ENCODE peak calls at places on chromosomes 5 and 9, in seven cellular contexts. One of them, this sample, is unnamed.

GRCh38 chr5:14417232-14417730 is 164.3 kb upstream of the OTULINL start:
- DNase-seq in activated naive CD8-positive, alpha-beta T cell treated with anti-CD3 and anti-CD28 coated beads, Interleukin-2, amount 50 U/mL, for 24 hours: no peak
- DNase-seq in fibroblast of the aortic adventitia: peak
- DNase-seq in T-helper 9 cell: no peak
- DNase-seq in activated effector memory CD4-positive, alpha-beta T cell treated with Interleukin-2 at 50 U/mL for 16 hours: no peak
- DNase-seq in activated naive CD4-positive, alpha-beta T cell treated with Interleukin-2 at 50 U/mL for 16 hours: no peak
- DNase-seq in HuH-7.5: no peak
- DNase-seq in this sample: no peak

GRCh38 chr9:81619353-81620008 is 69.9 kb downstream of the TLE1 start:
- DNase-seq in fibroblast of the aortic adventitia: peak
- DNase-seq in HuH-7.5: no peak
- DNase-seq in activated naive CD4-positive, alpha-beta T cell treated with Interleukin-2 at 50 U/mL for 16 hours: no peak
- DNase-seq in T-helper 9 cell: no peak
- DNase-seq in activated effector memory CD4-positive, alpha-beta T cell treated with Interleukin-2 at 50 U/mL for 16 hours: no peak
- DNase-seq in activated naive CD8-positive, alpha-beta T cell treated with anti-CD3 and anti-CD28 coated beads, Interleukin-2, amount 50 U/mL, for 24 hours: no peak
- DNase-seq in this sample: no peak

GRCh38 chr5:131640043-131640856 is 5.2 kb upstream of the RAPGEF6 start:
- DNase-seq in fibroblast of the aortic adventitia: peak
- DNase-seq in activated naive CD8-positive, alpha-beta T cell treated with anti-CD3 and anti-CD28 coated beads, Interleukin-2, amount 50 U/mL, for 24 hours: peak
- DNase-seq in HuH-7.5: no peak
- DNase-seq in T-helper 9 cell: no peak
- DNase-seq in activated effector memory CD4-positive, alpha-beta T cell treated with Interleukin-2 at 50 U/mL for 16 hours: no peak
- DNase-seq in activated naive CD4-positive, alpha-beta T cell treated with Interleukin-2 at 50 U/mL for 16 hours: peak
- DNase-seq in this sample: no peak

GRCh38 chr9:83572524-83572923 is 34.3 kb upstream of the FRMD3 start:
- DNase-seq in activated naive CD8-positive, alpha-beta T cell treated with anti-CD3 and anti-CD28 coated beads, Interleukin-2, amount 50 U/mL, for 24 hours: no peak
- DNase-seq in activated naive CD4-positive, alpha-beta T cell treated with Interleukin-2 at 50 U/mL for 16 hours: no peak
- DNase-seq in T-helper 9 cell: no peak
- DNase-seq in HuH-7.5: no peak
- DNase-seq in fibroblast of the aortic adventitia: peak
- DNase-seq in activated effector memory CD4-positive, alpha-beta T cell treated with Interleukin-2 at 50 U/mL for 16 hours: no peak
- DNase-seq in this sample: no peak

GRCh38 chr9:34190996-34191892 is 12.4 kb downstream of the UBAP1 start:
- DNase-seq in T-helper 9 cell: no peak
- DNase-seq in activated naive CD8-positive, alpha-beta T cell treated with anti-CD3 and anti-CD28 coated beads, Interleukin-2, amount 50 U/mL, for 24 hours: no peak
- DNase-seq in fibroblast of the aortic adventitia: peak
- DNase-seq in HuH-7.5: no peak
- DNase-seq in activated naive CD4-positive, alpha-beta T cell treated with Interleukin-2 at 50 U/mL for 16 hours: no peak
- DNase-seq in activated effector memory CD4-positive, alpha-beta T cell treated with Interleukin-2 at 50 U/mL for 16 hours: no peak
- DNase-seq in this sample: no peak

GRCh38 chr9:5326893-5327548 is 12.7 kb downstream of the RLN1 start:
- DNase-seq in activated naive CD8-positive, alpha-beta T cell treated with anti-CD3 and anti-CD28 coated beads, Interleukin-2, amount 50 U/mL, for 24 hours: peak
- DNase-seq in activated naive CD4-positive, alpha-beta T cell treated with Interleukin-2 at 50 U/mL for 16 hours: peak
- DNase-seq in fibroblast of the aortic adventitia: no peak
- DNase-seq in activated effector memory CD4-positive, alpha-beta T cell treated with Interleukin-2 at 50 U/mL for 16 hours: peak
- DNase-seq in T-helper 9 cell: peak
- DNase-seq in HuH-7.5: no peak
- DNase-seq in this sample: peak

GRCh38 chr5:83467315-83468044 is 4.1 kb upstream of the VCAN start:
- DNase-seq in T-helper 9 cell: no peak
- DNase-seq in activated effector memory CD4-positive, alpha-beta T cell treated with Interleukin-2 at 50 U/mL for 16 hours: no peak
- DNase-seq in activated naive CD4-positive, alpha-beta T cell treated with Interleukin-2 at 50 U/mL for 16 hours: no peak
- DNase-seq in HuH-7.5: no peak
- DNase-seq in activated naive CD8-positive, alpha-beta T cell treated with anti-CD3 and anti-CD28 coated beads, Interleukin-2, amount 50 U/mL, for 24 hours: no peak
- DNase-seq in fibroblast of the aortic adventitia: peak
- DNase-seq in this sample: no peak

GRCh38 chr5:139822553-139823425 is 27.2 kb downstream of the PSD2 start:
- DNase-seq in T-helper 9 cell: no peak
- DNase-seq in activated effector memory CD4-positive, alpha-beta T cell treated with Interleukin-2 at 50 U/mL for 16 hours: no peak
- DNase-seq in activated naive CD4-positive, alpha-beta T cell treated with Interleukin-2 at 50 U/mL for 16 hours: no peak
- DNase-seq in fibroblast of the aortic adventitia: no peak
- DNase-seq in activated naive CD8-positive, alpha-beta T cell treated with anti-CD3 and anti-CD28 coated beads, Interleukin-2, amount 50 U/mL, for 24 hours: no peak
- DNase-seq in HuH-7.5: no peak
- DNase-seq in this sample: no peak

GRCh38 chr9:131870156-131870555 is 130.3 kb upstream of the RAPGEF1 start:
- DNase-seq in HuH-7.5: no peak
- DNase-seq in activated naive CD8-positive, alpha-beta T cell treated with anti-CD3 and anti-CD28 coated beads, Interleukin-2, amount 50 U/mL, for 24 hours: no peak
- DNase-seq in T-helper 9 cell: no peak
- DNase-seq in activated naive CD4-positive, alpha-beta T cell treated with Interleukin-2 at 50 U/mL for 16 hours: no peak
- DNase-seq in fibroblast of the aortic adventitia: no peak
- DNase-seq in activated effector memory CD4-positive, alpha-beta T cell treated with Interleukin-2 at 50 U/mL for 16 hours: no peak
- DNase-seq in this sample: no peak

GRCh38 chr5:151155777-151156731 is 1.5 kb downstream of the ANXA6 start:
- DNase-seq in activated effector memory CD4-positive, alpha-beta T cell treated with Interleukin-2 at 50 U/mL for 16 hours: no peak
- DNase-seq in activated naive CD4-positive, alpha-beta T cell treated with Interleukin-2 at 50 U/mL for 16 hours: no peak
- DNase-seq in HuH-7.5: peak
- DNase-seq in T-helper 9 cell: no peak
- DNase-seq in activated naive CD8-positive, alpha-beta T cell treated with anti-CD3 and anti-CD28 coated beads, Interleukin-2, amount 50 U/mL, for 24 hours: no peak
- DNase-seq in fibroblast of the aortic adventitia: peak
- DNase-seq in this sample: no peak

GRCh38 chr5:116135344-116135743 is 50.5 kb downstream of the COMMD10 start:
- DNase-seq in activated effector memory CD4-positive, alpha-beta T cell treated with Interleukin-2 at 50 U/mL for 16 hours: no peak
- DNase-seq in fibroblast of the aortic adventitia: no peak
- DNase-seq in activated naive CD4-positive, alpha-beta T cell treated with Interleukin-2 at 50 U/mL for 16 hours: peak
- DNase-seq in activated naive CD8-positive, alpha-beta T cell treated with anti-CD3 and anti-CD28 coated beads, Interleukin-2, amount 50 U/mL, for 24 hours: peak
- DNase-seq in HuH-7.5: no peak
- DNase-seq in T-helper 9 cell: no peak
- DNase-seq in this sample: no peak

GRCh38 chr5:176793343-176793699 is 17.0 kb upstream of the UNC5A start:
- DNase-seq in HuH-7.5: no peak
- DNase-seq in activated effector memory CD4-positive, alpha-beta T cell treated with Interleukin-2 at 50 U/mL for 16 hours: no peak
- DNase-seq in T-helper 9 cell: no peak
- DNase-seq in activated naive CD4-positive, alpha-beta T cell treated with Interleukin-2 at 50 U/mL for 16 hours: no peak
- DNase-seq in activated naive CD8-positive, alpha-beta T cell treated with anti-CD3 and anti-CD28 coated beads, Interleukin-2, amount 50 U/mL, for 24 hours: no peak
- DNase-seq in fibroblast of the aortic adventitia: no peak
- DNase-seq in this sample: no peak

GRCh38 chr9:107358867-107359440 is 75.9 kb downstream of the RAD23B start:
- DNase-seq in activated naive CD8-positive, alpha-beta T cell treated with anti-CD3 and anti-CD28 coated beads, Interleukin-2, amount 50 U/mL, for 24 hours: no peak
- DNase-seq in HuH-7.5: no peak
- DNase-seq in fibroblast of the aortic adventitia: no peak
- DNase-seq in T-helper 9 cell: no peak
- DNase-seq in activated effector memory CD4-positive, alpha-beta T cell treated with Interleukin-2 at 50 U/mL for 16 hours: no peak
- DNase-seq in activated naive CD4-positive, alpha-beta T cell treated with Interleukin-2 at 50 U/mL for 16 hours: no peak
- DNase-seq in this sample: no peak

GRCh38 chr5:33433303-33434255 is 7.2 kb upstream of the TARS1 start:
- DNase-seq in activated naive CD4-positive, alpha-beta T cell treated with Interleukin-2 at 50 U/mL for 16 hours: no peak
- DNase-seq in fibroblast of the aortic adventitia: no peak
- DNase-seq in activated effector memory CD4-positive, alpha-beta T cell treated with Interleukin-2 at 50 U/mL for 16 hours: no peak
- DNase-seq in T-helper 9 cell: no peak
- DNase-seq in activated naive CD8-positive, alpha-beta T cell treated with anti-CD3 and anti-CD28 coated beads, Interleukin-2, amount 50 U/mL, for 24 hours: no peak
- DNase-seq in HuH-7.5: no peak
- DNase-seq in this sample: no peak

GRCh38 chr5:116130471-116130870 is 45.6 kb downstream of the COMMD10 start:
- DNase-seq in fibroblast of the aortic adventitia: peak
- DNase-seq in activated naive CD8-positive, alpha-beta T cell treated with anti-CD3 and anti-CD28 coated beads, Interleukin-2, amount 50 U/mL, for 24 hours: no peak
- DNase-seq in T-helper 9 cell: no peak
- DNase-seq in activated naive CD4-positive, alpha-beta T cell treated with Interleukin-2 at 50 U/mL for 16 hours: no peak
- DNase-seq in HuH-7.5: no peak
- DNase-seq in activated effector memory CD4-positive, alpha-beta T cell treated with Interleukin-2 at 50 U/mL for 16 hours: no peak
- DNase-seq in this sample: no peak

GRCh38 chr5:135553688-135554462 is 18.1 kb upstream of the NEUROG1 start:
- DNase-seq in fibroblast of the aortic adventitia: peak
- DNase-seq in activated naive CD8-positive, alpha-beta T cell treated with anti-CD3 and anti-CD28 coated beads, Interleukin-2, amount 50 U/mL, for 24 hours: no peak
- DNase-seq in HuH-7.5: peak
- DNase-seq in activated effector memory CD4-positive, alpha-beta T cell treated with Interleukin-2 at 50 U/mL for 16 hours: no peak
- DNase-seq in T-helper 9 cell: no peak
- DNase-seq in activated naive CD4-positive, alpha-beta T cell treated with Interleukin-2 at 50 U/mL for 16 hours: no peak
- DNase-seq in this sample: peak

GRCh38 chr9:21835111-21835510 is 32.7 kb downstream of the MTAP start:
- DNase-seq in fibroblast of the aortic adventitia: no peak
- DNase-seq in activated naive CD8-positive, alpha-beta T cell treated with anti-CD3 and anti-CD28 coated beads, Interleukin-2, amount 50 U/mL, for 24 hours: no peak
- DNase-seq in HuH-7.5: no peak
- DNase-seq in activated effector memory CD4-positive, alpha-beta T cell treated with Interleukin-2 at 50 U/mL for 16 hours: no peak
- DNase-seq in activated naive CD4-positive, alpha-beta T cell treated with Interleukin-2 at 50 U/mL for 16 hours: no peak
- DNase-seq in T-helper 9 cell: no peak
- DNase-seq in this sample: no peak

GRCh38 chr9:84278131-84278530 is 62.4 kb downstream of the SLC28A3 start:
- DNase-seq in activated effector memory CD4-positive, alpha-beta T cell treated with Interleukin-2 at 50 U/mL for 16 hours: no peak
- DNase-seq in fibroblast of the aortic adventitia: peak
- DNase-seq in activated naive CD4-positive, alpha-beta T cell treated with Interleukin-2 at 50 U/mL for 16 hours: no peak
- DNase-seq in HuH-7.5: no peak
- DNase-seq in T-helper 9 cell: no peak
- DNase-seq in activated naive CD8-positive, alpha-beta T cell treated with anti-CD3 and anti-CD28 coated beads, Interleukin-2, amount 50 U/mL, for 24 hours: no peak
- DNase-seq in this sample: no peak

GRCh38 chr5:147673276-147673675 is 109.3 kb downstream of the JAKMIP2 start:
- DNase-seq in activated naive CD8-positive, alpha-beta T cell treated with anti-CD3 and anti-CD28 coated beads, Interleukin-2, amount 50 U/mL, for 24 hours: no peak
- DNase-seq in HuH-7.5: no peak
- DNase-seq in activated naive CD4-positive, alpha-beta T cell treated with Interleukin-2 at 50 U/mL for 16 hours: no peak
- DNase-seq in T-helper 9 cell: no peak
- DNase-seq in fibroblast of the aortic adventitia: no peak
- DNase-seq in activated effector memory CD4-positive, alpha-beta T cell treated with Interleukin-2 at 50 U/mL for 16 hours: no peak
- DNase-seq in this sample: no peak

GRCh38 chr9:86946712-86947145 is 577 bp downstream of the GAS1 start:
- DNase-seq in activated naive CD8-positive, alpha-beta T cell treated with anti-CD3 and anti-CD28 coated beads, Interleukin-2, amount 50 U/mL, for 24 hours: peak
- DNase-seq in T-helper 9 cell: no peak
- DNase-seq in HuH-7.5: peak
- DNase-seq in activated naive CD4-positive, alpha-beta T cell treated with Interleukin-2 at 50 U/mL for 16 hours: no peak
- DNase-seq in activated effector memory CD4-positive, alpha-beta T cell treated with Interleukin-2 at 50 U/mL for 16 hours: no peak
- DNase-seq in fibroblast of the aortic adventitia: peak
- DNase-seq in this sample: no peak

GRCh38 chr5:154520861-154521453 is 42.9 kb upstream of the HAND1 start:
- DNase-seq in T-helper 9 cell: no peak
- DNase-seq in activated naive CD8-positive, alpha-beta T cell treated with anti-CD3 and anti-CD28 coated beads, Interleukin-2, amount 50 U/mL, for 24 hours: peak
- DNase-seq in activated effector memory CD4-positive, alpha-beta T cell treated with Interleukin-2 at 50 U/mL for 16 hours: no peak
- DNase-seq in HuH-7.5: peak
- DNase-seq in fibroblast of the aortic adventitia: no peak
- DNase-seq in activated naive CD4-positive, alpha-beta T cell treated with Interleukin-2 at 50 U/mL for 16 hours: peak
- DNase-seq in this sample: peak

GRCh38 chr5:142680605-142681259 is 5.2 kb downstream of the FGF1 start:
- DNase-seq in activated naive CD4-positive, alpha-beta T cell treated with Interleukin-2 at 50 U/mL for 16 hours: no peak
- DNase-seq in HuH-7.5: peak
- DNase-seq in T-helper 9 cell: no peak
- DNase-seq in fibroblast of the aortic adventitia: peak
- DNase-seq in activated naive CD8-positive, alpha-beta T cell treated with anti-CD3 and anti-CD28 coated beads, Interleukin-2, amount 50 U/mL, for 24 hours: no peak
- DNase-seq in activated effector memory CD4-positive, alpha-beta T cell treated with Interleukin-2 at 50 U/mL for 16 hours: no peak
- DNase-seq in this sample: peak

GRCh38 chr9:128145536-128145935 is 3.7 kb upstream of the LCN2 start:
- DNase-seq in activated naive CD4-positive, alpha-beta T cell treated with Interleukin-2 at 50 U/mL for 16 hours: no peak
- DNase-seq in activated naive CD8-positive, alpha-beta T cell treated with anti-CD3 and anti-CD28 coated beads, Interleukin-2, amount 50 U/mL, for 24 hours: no peak
- DNase-seq in T-helper 9 cell: no peak
- DNase-seq in activated effector memory CD4-positive, alpha-beta T cell treated with Interleukin-2 at 50 U/mL for 16 hours: no peak
- DNase-seq in fibroblast of the aortic adventitia: no peak
- DNase-seq in HuH-7.5: no peak
- DNase-seq in this sample: no peak

GRCh38 chr9:138122201-138122600 is 244.6 kb downstream of the CACNA1B start:
- DNase-seq in T-helper 9 cell: no peak
- DNase-seq in fibroblast of the aortic adventitia: no peak
- DNase-seq in HuH-7.5: no peak
- DNase-seq in activated naive CD8-positive, alpha-beta T cell treated with anti-CD3 and anti-CD28 coated beads, Interleukin-2, amount 50 U/mL, for 24 hours: no peak
- DNase-seq in activated effector memory CD4-positive, alpha-beta T cell treated with Interleukin-2 at 50 U/mL for 16 hours: no peak
- DNase-seq in activated naive CD4-positive, alpha-beta T cell treated with Interleukin-2 at 50 U/mL for 16 hours: no peak
- DNase-seq in this sample: no peak

GRCh38 chr9:80866121-80866520 is 823.2 kb downstream of the TLE1 start:
- DNase-seq in HuH-7.5: no peak
- DNase-seq in T-helper 9 cell: no peak
- DNase-seq in activated naive CD8-positive, alpha-beta T cell treated with anti-CD3 and anti-CD28 coated beads, Interleukin-2, amount 50 U/mL, for 24 hours: no peak
- DNase-seq in fibroblast of the aortic adventitia: no peak
- DNase-seq in activated effector memory CD4-positive, alpha-beta T cell treated with Interleukin-2 at 50 U/mL for 16 hours: no peak
- DNase-seq in activated naive CD4-positive, alpha-beta T cell treated with Interleukin-2 at 50 U/mL for 16 hours: no peak
- DNase-seq in this sample: no peak

GRCh38 chr5:40694433-40694832 is 14.7 kb downstream of the PTGER4 start:
- DNase-seq in HuH-7.5: no peak
- DNase-seq in fibroblast of the aortic adventitia: no peak
- DNase-seq in activated naive CD8-positive, alpha-beta T cell treated with anti-CD3 and anti-CD28 coated beads, Interleukin-2, amount 50 U/mL, for 24 hours: no peak
- DNase-seq in activated effector memory CD4-positive, alpha-beta T cell treated with Interleukin-2 at 50 U/mL for 16 hours: no peak
- DNase-seq in T-helper 9 cell: no peak
- DNase-seq in activated naive CD4-positive, alpha-beta T cell treated with Interleukin-2 at 50 U/mL for 16 hours: no peak
- DNase-seq in this sample: no peak

GRCh38 chr5:153222956-153223355 is 267.5 kb upstream of the GRIA1 start:
- DNase-seq in activated effector memory CD4-positive, alpha-beta T cell treated with Interleukin-2 at 50 U/mL for 16 hours: no peak
- DNase-seq in activated naive CD8-positive, alpha-beta T cell treated with anti-CD3 and anti-CD28 coated beads, Interleukin-2, amount 50 U/mL, for 24 hours: no peak
- DNase-seq in HuH-7.5: no peak
- DNase-seq in T-helper 9 cell: no peak
- DNase-seq in fibroblast of the aortic adventitia: no peak
- DNase-seq in activated naive CD4-positive, alpha-beta T cell treated with Interleukin-2 at 50 U/mL for 16 hours: no peak
- DNase-seq in this sample: no peak

GRCh38 chr5:130652178-130652577 is 512.9 kb downstream of the HINT1 start:
- DNase-seq in activated effector memory CD4-positive, alpha-beta T cell treated with Interleukin-2 at 50 U/mL for 16 hours: no peak
- DNase-seq in T-helper 9 cell: no peak
- DNase-seq in activated naive CD8-positive, alpha-beta T cell treated with anti-CD3 and anti-CD28 coated beads, Interleukin-2, amount 50 U/mL, for 24 hours: no peak
- DNase-seq in activated naive CD4-positive, alpha-beta T cell treated with Interleukin-2 at 50 U/mL for 16 hours: no peak
- DNase-seq in HuH-7.5: no peak
- DNase-seq in fibroblast of the aortic adventitia: no peak
- DNase-seq in this sample: no peak

GRCh38 chr9:127599550-127599891 is 12.6 kb upstream of the STXBP1 start:
- DNase-seq in activated naive CD4-positive, alpha-beta T cell treated with Interleukin-2 at 50 U/mL for 16 hours: no peak
- DNase-seq in activated naive CD8-positive, alpha-beta T cell treated with anti-CD3 and anti-CD28 coated beads, Interleukin-2, amount 50 U/mL, for 24 hours: no peak
- DNase-seq in T-helper 9 cell: no peak
- DNase-seq in HuH-7.5: no peak
- DNase-seq in fibroblast of the aortic adventitia: no peak
- DNase-seq in activated effector memory CD4-positive, alpha-beta T cell treated with Interleukin-2 at 50 U/mL for 16 hours: no peak
- DNase-seq in this sample: no peak

GRCh38 chr5:71782393-71782770 is 63.3 kb downstream of the CARTPT start:
- DNase-seq in T-helper 9 cell: no peak
- DNase-seq in fibroblast of the aortic adventitia: no peak
- DNase-seq in activated effector memory CD4-positive, alpha-beta T cell treated with Interleukin-2 at 50 U/mL for 16 hours: no peak
- DNase-seq in activated naive CD8-positive, alpha-beta T cell treated with anti-CD3 and anti-CD28 coated beads, Interleukin-2, amount 50 U/mL, for 24 hours: no peak
- DNase-seq in HuH-7.5: no peak
- DNase-seq in activated naive CD4-positive, alpha-beta T cell treated with Interleukin-2 at 50 U/mL for 16 hours: no peak
- DNase-seq in this sample: no peak

GRCh38 chr5:142847898-142848790 is 78.0 kb downstream of the ARHGAP26 start:
- DNase-seq in activated naive CD8-positive, alpha-beta T cell treated with anti-CD3 and anti-CD28 coated beads, Interleukin-2, amount 50 U/mL, for 24 hours: no peak
- DNase-seq in activated naive CD4-positive, alpha-beta T cell treated with Interleukin-2 at 50 U/mL for 16 hours: no peak
- DNase-seq in T-helper 9 cell: no peak
- DNase-seq in fibroblast of the aortic adventitia: no peak
- DNase-seq in HuH-7.5: no peak
- DNase-seq in activated effector memory CD4-positive, alpha-beta T cell treated with Interleukin-2 at 50 U/mL for 16 hours: no peak
- DNase-seq in this sample: no peak

GRCh38 chr5:24643880-24644279 is 898 bp downstream of the CDH10 start:
- DNase-seq in fibroblast of the aortic adventitia: no peak
- DNase-seq in T-helper 9 cell: no peak
- DNase-seq in activated effector memory CD4-positive, alpha-beta T cell treated with Interleukin-2 at 50 U/mL for 16 hours: no peak
- DNase-seq in activated naive CD8-positive, alpha-beta T cell treated with anti-CD3 and anti-CD28 coated beads, Interleukin-2, amount 50 U/mL, for 24 hours: no peak
- DNase-seq in activated naive CD4-positive, alpha-beta T cell treated with Interleukin-2 at 50 U/mL for 16 hours: no peak
- DNase-seq in HuH-7.5: no peak
- DNase-seq in this sample: no peak

GRCh38 chr9:3827175-3827574 is 301.4 kb upstream of the RFX3 start:
- DNase-seq in fibroblast of the aortic adventitia: no peak
- DNase-seq in activated naive CD4-positive, alpha-beta T cell treated with Interleukin-2 at 50 U/mL for 16 hours: no peak
- DNase-seq in activated effector memory CD4-positive, alpha-beta T cell treated with Interleukin-2 at 50 U/mL for 16 hours: no peak
- DNase-seq in activated naive CD8-positive, alpha-beta T cell treated with anti-CD3 and anti-CD28 coated beads, Interleukin-2, amount 50 U/mL, for 24 hours: no peak
- DNase-seq in T-helper 9 cell: no peak
- DNase-seq in HuH-7.5: no peak
- DNase-seq in this sample: no peak

GRCh38 chr5:147835386-147835798 is 3.9 kb upstream of the SPINK1 start:
- DNase-seq in activated naive CD4-positive, alpha-beta T cell treated with Interleukin-2 at 50 U/mL for 16 hours: no peak
- DNase-seq in activated naive CD8-positive, alpha-beta T cell treated with anti-CD3 and anti-CD28 coated beads, Interleukin-2, amount 50 U/mL, for 24 hours: no peak
- DNase-seq in fibroblast of the aortic adventitia: no peak
- DNase-seq in T-helper 9 cell: no peak
- DNase-seq in HuH-7.5: peak
- DNase-seq in activated effector memory CD4-positive, alpha-beta T cell treated with Interleukin-2 at 50 U/mL for 16 hours: no peak
- DNase-seq in this sample: peak

GRCh38 chr9:28287413-28287812 is 714.1 kb upstream of the C9orf72 start:
- DNase-seq in HuH-7.5: no peak
- DNase-seq in activated naive CD4-positive, alpha-beta T cell treated with Interleukin-2 at 50 U/mL for 16 hours: no peak
- DNase-seq in T-helper 9 cell: no peak
- DNase-seq in fibroblast of the aortic adventitia: no peak
- DNase-seq in activated effector memory CD4-positive, alpha-beta T cell treated with Interleukin-2 at 50 U/mL for 16 hours: no peak
- DNase-seq in activated naive CD8-positive, alpha-beta T cell treated with anti-CD3 and anti-CD28 coated beads, Interleukin-2, amount 50 U/mL, for 24 hours: no peak
- DNase-seq in this sample: no peak

This sample was measured in SHP77 treated with DMSO at 0.1 percent for 48 hours.